ENCODE peak calls at places on chromosome 13, in ten cellular contexts. H is heart right ventricle; P is thoracic aorta; G is CD4-positive, alpha-beta memory T cell; U is psoas muscle; Q is Caco-2; O is endothelial cell of umbilical vein; B is heart left ventricle; N is thyroid gland; C is CD8-positive, alpha-beta T cell. A is an unnamed sample.

GRCh38 chr13:65660696-65661095 is 1569.4 kb downstream of the PCDH9 start:
- DNase-seq in H (no peak), P (no peak), G (no peak), U (no peak), Q (no peak), O (no peak), B (no peak), N (no peak), C (no peak), A (no peak)

GRCh38 chr13:76937416-76937815 is 10.9 kb upstream of the ACOD1 start:
- DNase-seq in H (no peak), P (no peak), G (no peak), U (no peak), Q (no peak), O (peak; percentile 86), B (no peak), N (no peak), C (no peak), A (peak; percentile 3)

GRCh38 chr13:37225414-37226047 is 120.1 kb upstream of the CSNK1A1L start:
- DNase-seq in H (no peak), P (no peak), G (no peak), U (no peak), Q (no peak), O (no peak), B (no peak), N (no peak), C (no peak), A (no peak)

GRCh38 chr13:20395061-20395916 is 130.4 kb downstream of the CRYL1 start:
- DNase-seq in H (no peak), P (no peak), G (no peak), U (no peak), Q (no peak), O (no peak), B (no peak), N (no peak), C (no peak), A (no peak)

GRCh38 chr13:93496985-93497673 is 270.5 kb downstream of the GPC6 start:
- DNase-seq in H (no peak), P (no peak), G (no peak), U (no peak), Q (no peak), O (no peak), B (no peak), N (no peak), C (no peak), A (no peak)

GRCh38 chr13:39777527-39778061 is 122.1 kb downstream of the COG6 start:
- DNase-seq in H (no peak), P (no peak), G (peak; percentile 28), U (no peak), Q (peak; percentile 20), O (peak; percentile 88), B (no peak), N (no peak), C (no peak), A (peak; percentile 44)

GRCh38 chr13:37014609-37015008 is 14.0 kb downstream of the EXOSC8 start:
- DNase-seq in H (no peak), P (no peak), G (no peak), U (no peak), Q (no peak), O (no peak), B (no peak), N (no peak), C (no peak), A (no peak)

GRCh38 chr13:38045278-38046048 is 175.9 kb upstream of the TRPC4 start:
- DNase-seq in H (no peak), P (no peak), G (no peak), U (no peak), Q (peak; percentile 47), O (peak; percentile 40), B (no peak), N (no peak), C (no peak), A (no peak)

GRCh38 chr13:98397861-98398260 is 179.0 kb downstream of the STK24 start:
- DNase-seq in H (no peak), P (no peak), G (no peak), U (no peak), Q (no peak), O (no peak), B (no peak), N (no peak), C (no peak), A (no peak)

GRCh38 chr13:51096131-51096530 is 14.9 kb downstream of the C13orf42 start:
- DNase-seq in H (no peak), P (no peak), G (no peak), U (no peak), Q (no peak), O (no peak), B (no peak), N (no peak), C (no peak), A (no peak)

GRCh38 chr13:41488124-41488523 is 30.8 kb downstream of the RGCC start:
- DNase-seq in H (no peak), P (no peak), G (no peak), U (no peak), Q (no peak), O (no peak), B (no peak), N (no peak), C (no peak), A (no peak)

GRCh38 chr13:23159587-23160240 is 21.1 kb upstream of the SGCG start:
- DNase-seq in H (no peak), P (no peak), G (no peak), U (no peak), Q (no peak), O (no peak), B (no peak), N (no peak), C (no peak), A (no peak)

GRCh38 chr13:41213919-41214318 is 19.6 kb upstream of the KBTBD7 start:
- DNase-seq in H (no peak), P (no peak), G (no peak), U (no peak), Q (no peak), O (no peak), B (no peak), N (no peak), C (no peak), A (no peak)

GRCh38 chr13:80921556-80921955 is 580.6 kb upstream of the SPRY2 start:
- DNase-seq in H (no peak), P (no peak), G (no peak), U (no peak), Q (no peak), O (peak; percentile 91), B (no peak), N (no peak), C (no peak), A (no peak)
- H3K4me1 ChIP-seq in H (peaks cover 6% of the 10 kb centered on the region), P (no peaks in the 10 kb centered on the region), G (no peaks in the 10 kb centered on the region), U (no peaks in the 10 kb centered on the region), Q (no peaks in the 10 kb centered on the region), O (peaks cover 27% of the 10 kb centered on the region), B (peaks cover 14% of the 10 kb centered on the region), N (no peaks in the 10 kb centered on the region), C (no peaks in the 10 kb centered on the region), A (no peaks in the 10 kb centered on the region)

DNA sequence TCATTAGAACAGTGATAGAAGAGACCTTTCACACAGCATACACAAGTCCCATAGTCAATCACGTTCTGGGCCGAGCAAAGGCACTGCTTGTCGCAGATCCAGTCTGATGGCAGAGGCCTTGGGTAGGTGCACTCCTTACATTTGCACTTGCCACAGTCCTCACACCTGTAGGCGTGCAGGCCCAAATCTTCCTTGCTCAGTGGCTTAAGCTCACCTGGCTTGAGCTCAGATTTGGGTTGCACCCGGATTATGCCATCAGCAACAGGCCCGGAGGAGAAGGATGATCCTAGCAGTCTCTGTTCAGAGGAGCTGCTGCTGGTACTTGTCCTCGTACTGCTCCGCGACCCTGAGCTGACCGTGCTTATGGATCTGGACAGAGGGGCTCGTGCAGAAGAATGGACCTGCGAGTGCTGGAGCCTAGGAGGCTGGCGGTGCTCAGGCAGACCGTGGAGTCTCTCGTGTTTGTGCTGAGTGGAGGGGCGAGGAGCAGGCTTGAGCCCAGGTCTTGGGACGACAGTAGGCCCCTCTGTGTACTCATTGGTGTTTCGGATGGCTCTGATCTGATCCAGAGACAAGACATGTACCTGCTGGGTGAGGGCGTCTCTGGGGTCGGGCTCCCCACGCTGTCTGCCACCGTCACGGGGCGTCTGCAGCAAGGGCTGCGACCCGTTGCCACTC is 3.8 kb downstream of the SPRY2 start:
- DNase-seq in H (no peak), P (no peak), G (no peak), U (no peak), Q (no peak), O (no peak), B (no peak), N (no peak), C (no peak), A (no peak)
- H3K4me3 ChIP-seq in H (peak overlapping the region; percentile 90), P (peak overlapping the region; percentile 82), G (no peak overlapping the region), U (peak overlapping the region; percentile 98), Q (peak overlapping the region; percentile 84), O (peak overlapping the region; percentile 98), B (peak overlapping the region; percentile 97), N (no peak overlapping the region), C (no peak overlapping the region), A (no peak overlapping the region)

GRCh38 chr13:43985437-43986051 is 105.8 kb downstream of the LACC1 start:
- DNase-seq in H (no peak), P (no peak), G (no peak), U (no peak), Q (no peak), O (no peak), B (no peak), N (no peak), C (no peak), A (no peak)
- H3K4me1 ChIP-seq in H (peaks cover 18% of the 10 kb centered on the region), P (peaks cover 18% of the 10 kb centered on the region), G (no peaks in the 10 kb centered on the region), U (no peaks in the 10 kb centered on the region), Q (no peaks in the 10 kb centered on the region), O (no peaks in the 10 kb centered on the region), B (peaks cover 21% of the 10 kb centered on the region), N (no peaks in the 10 kb centered on the region), C (no peaks in the 10 kb centered on the region), A (no peaks in the 10 kb centered on the region)

GRCh38 chr13:74114202-74114601 is 20.0 kb downstream of the KLF12 start:
- DNase-seq in H (no peak), P (no peak), G (no peak), U (no peak), Q (no peak), O (peak; percentile 28), B (no peak), N (no peak), C (no peak), A (no peak)

GRCh38 chr13:74111901-74112824 is 22.0 kb downstream of the KLF12 start:
- DNase-seq in H (no peak), P (no peak), G (no peak), U (no peak), Q (no peak), O (no peak), B (no peak), N (no peak), C (no peak), A (no peak)

GRCh38 chr13:74117207-74117705 is 16.9 kb downstream of the KLF12 start:
- DNase-seq in H (no peak), P (no peak), G (no peak), U (no peak), Q (no peak), O (peak; percentile 66), B (no peak), N (no peak), C (no peak), A (no peak)

GRCh38 chr13:74114641-74115040 is 19.6 kb downstream of the KLF12 start:
- DNase-seq in H (no peak), P (no peak), G (no peak), U (no peak), Q (no peak), O (no peak), B (no peak), N (no peak), C (no peak), A (no peak)

DNA sequence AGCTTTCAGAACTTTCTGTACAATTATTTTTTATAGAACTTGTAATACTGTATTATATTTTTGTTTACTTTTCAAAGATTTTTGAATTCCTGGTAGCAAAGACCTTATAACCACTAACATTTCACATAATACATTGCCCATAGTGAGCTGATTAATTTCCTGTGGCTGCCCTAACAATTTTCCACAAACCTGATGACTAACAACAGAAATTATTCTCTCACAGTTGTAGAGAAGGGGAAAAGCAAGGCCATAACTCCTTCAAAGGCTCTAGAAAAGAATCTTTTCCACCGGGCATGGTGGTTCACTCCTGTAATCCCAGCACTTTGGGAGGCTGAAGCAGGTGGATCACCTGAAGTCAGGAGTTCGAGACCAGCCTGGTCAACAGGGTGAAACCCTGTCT is 19.1 kb downstream of the KLF12 start:
- DNase-seq in H (no peak), P (no peak), G (no peak), U (no peak), Q (no peak), O (peak; percentile 88), B (no peak), N (no peak), C (no peak), A (no peak)
- H3K4me3 ChIP-seq in H (no peak overlapping the region), P (no peak overlapping the region), G (no peak overlapping the region), U (no peak overlapping the region), Q (no peak overlapping the region), O (no peak overlapping the region), B (no peak overlapping the region), N (no peak overlapping the region), C (no peak overlapping the region), A (no peak overlapping the region)